ENCODE peak calls at places on chromosomes 12 and 14, in six cellular contexts. G is HCT116, T is A549, S is Panc1, V is HepG2, D is HL-60. A is an unnamed sample.

GRCh38 chr12:13046914-13047472 is 2.8 kb downstream of the FAM234B start:
- DNase-seq in G (no peak), T (no peak), S (no peak), V (no peak), D (no peak), A (no peak)

GRCh38 chr14:99540196-99541032 is 59.2 kb downstream of the CCNK start:
- DNase-seq in G (no peak), T (no peak), S (no peak), V (no peak), D (no peak), A (no peak)

GRCh38 chr12:18383203-18383602 is 121.9 kb downstream of the PIK3C2G start:
- DNase-seq in G (no peak), T (peak; percentile 32), S (peak; percentile 50), V (peak; percentile 67), D (no peak), A (peak; percentile 52)

GRCh38 chr12:69007166-69007857 is 74.3 kb upstream of the CPM start:
- DNase-seq in G (no peak), T (no peak), S (no peak), V (no peak), D (peak; percentile 35), A (peak; percentile 35)

GRCh38 chr12:41419151-41419893 is 231.2 kb downstream of the PDZRN4 start:
- DNase-seq in G (no peak), T (no peak), S (no peak), V (no peak), D (no peak), A (no peak)

GRCh38 chr12:58341791-58342190 is 400.4 kb downstream of the ATP23 start:
- DNase-seq in G (no peak), T (no peak), S (no peak), V (no peak), D (no peak), A (no peak)

GRCh38 chr14:96739511-96739910 is 57.7 kb upstream of the VRK1 start:
- DNase-seq in G (no peak), T (no peak), S (no peak), V (no peak), D (no peak), A (peak; percentile 18)

GRCh38 chr14:89589400-89590128 is 172.5 kb upstream of the FOXN3 start:
- DNase-seq in G (no peak), T (no peak), S (no peak), V (no peak), D (peak; percentile 49), A (no peak)

GRCh38 chr14:102140027-102140749 is 491 bp downstream of the WDR20 start:
- DNase-seq in G (no peak), T (peak; percentile 44), S (no peak), V (peak; percentile 6), D (peak; percentile 55), A (peak; percentile 43)

GRCh38 chr14:101112351-101113107 is 209.0 kb upstream of the RTL1 start:
- DNase-seq in G (no peak), T (no peak), S (no peak), V (no peak), D (no peak), A (no peak)

GRCh38 chr14:94113073-94113472 is 2.5 kb downstream of the IFI27 start:
- DNase-seq in G (no peak), T (no peak), S (no peak), V (no peak), D (no peak), A (no peak)

GRCh38 chr12:76246611-76247010 is 101.6 kb downstream of the BBS10 start:
- DNase-seq in G (no peak), T (no peak), S (no peak), V (no peak), D (no peak), A (no peak)

GRCh38 chr12:94805749-94806148 is 155.4 kb upstream of the TMCC3 start:
- DNase-seq in G (no peak), T (no peak), S (no peak), V (no peak), D (no peak), A (no peak)

GRCh38 chr14:100158566-100159106 is 809 bp downstream of the DEGS2 start:
- DNase-seq in G (no peak), T (no peak), S (no peak), V (no peak), D (no peak), A (no peak)

GRCh38 chr12:25997401-25997973 is 39.0 kb downstream of the RASSF8 start:
- DNase-seq in G (peak; percentile 23), T (peak; percentile 25), S (peak; percentile 82), V (no peak), D (no peak), A (peak; percentile 91)

GRCh38 chr14:54929556-54929955 is 26.9 kb upstream of the GCH1 start:
- DNase-seq in G (no peak), T (no peak), S (no peak), V (no peak), D (no peak), A (no peak)

GRCh38 chr14:69519253-69519661 is 34.7 kb downstream of the PLEKHD1 start:
- DNase-seq in G (no peak), T (no peak), S (no peak), V (no peak), D (no peak), A (no peak)

GRCh38 chr12:92845320-92845719 is 83.8 kb downstream of the EEA1 start:
- DNase-seq in G (no peak), T (no peak), S (no peak), V (peak; percentile 9), D (no peak), A (no peak)

GRCh38 chr12:989751-990278 is 1.2 kb upstream of the ERC1 start:
- DNase-seq in G (no peak), T (peak; percentile 75), S (no peak), V (peak; percentile 66), D (peak; percentile 50), A (no peak)

GRCh38 chr12:131046813-131047788 is 93.4 kb downstream of the ADGRD1 start:
- DNase-seq in G (no peak), T (no peak), S (no peak), V (no peak), D (peak; percentile 19), A (no peak)

GRCh38 chr12:123057505-123058265 is 77.2 kb downstream of the ARL6IP4 start:
- DNase-seq in G (no peak), T (no peak), S (no peak), V (no peak), D (no peak), A (no peak)

GRCh38 chr14:54651649-54652048 is 84.7 kb downstream of the SAMD4A start:
- DNase-seq in G (no peak), T (no peak), S (no peak), V (no peak), D (no peak), A (no peak)

GRCh38 chr12:24561882-24562760 is 386.8 kb downstream of the BCAT1 start:
- DNase-seq in G (no peak), T (peak; percentile 17), S (no peak), V (no peak), D (no peak), A (peak; percentile 88)

DNA sequence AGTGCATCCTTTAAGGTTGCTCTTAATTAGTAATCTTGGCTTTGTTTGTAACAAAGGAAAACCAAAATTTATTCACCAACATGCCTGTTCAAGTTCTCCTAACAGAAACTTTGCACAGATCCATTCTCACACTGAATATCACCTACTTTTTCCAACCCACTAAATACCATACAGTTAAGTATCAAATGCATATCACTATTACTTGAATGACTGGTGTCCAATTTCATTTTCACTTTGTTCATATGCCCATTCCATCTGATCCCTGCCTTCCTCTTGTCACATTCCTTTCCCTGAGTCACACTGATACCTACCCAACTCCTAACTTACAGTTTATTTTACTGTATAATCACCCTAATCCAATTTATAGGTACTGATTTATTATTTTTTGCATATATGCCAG is 286.4 kb downstream of the NELL2 start:
- DNase-seq in G (no peak), T (no peak), S (no peak), V (no peak), D (no peak), A (no peak)
- H3K4me3 ChIP-seq in G (no peak overlapping the region), T (no peak overlapping the region), S (no peak overlapping the region), V (no peak overlapping the region), D (no peak overlapping the region), A (no peak overlapping the region)

DNA sequence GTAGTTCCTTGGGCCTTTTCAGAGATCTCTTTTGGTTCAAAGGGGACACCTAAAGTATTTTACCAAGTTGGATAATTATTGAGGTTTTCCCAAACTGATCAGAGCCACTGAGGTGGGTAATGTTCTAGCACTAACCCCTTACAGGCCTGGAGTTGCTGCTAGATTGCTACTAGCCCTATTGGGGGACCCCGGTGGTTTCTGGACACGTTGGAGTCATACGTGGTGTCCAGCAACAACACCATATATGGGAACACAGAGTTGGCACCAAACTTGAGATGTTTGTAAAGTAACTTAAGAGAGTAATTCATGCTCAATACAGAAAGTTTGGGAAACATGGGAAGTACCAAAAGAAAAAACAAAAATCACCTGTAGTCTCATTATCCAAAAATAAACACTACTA is 594 bp downstream of the BBOF1 start:
- DNase-seq in G (no peak), T (peak; percentile 16), S (no peak), V (peak; percentile 23), D (no peak), A (no peak)
- TF ChIP-seq REST in G (no peak), T (no peak), S (no peak), V (no peak), D (no peak), A (no peak)

GRCh38 chr12:53618340-53618739 is 7.8 kb downstream of the ATF7 start:
- DNase-seq in G (no peak), T (no peak), S (no peak), V (no peak), D (no peak), A (no peak)

GRCh38 chr12:53612978-53613377 is 13.2 kb downstream of the ATF7 start:
- DNase-seq in G (no peak), T (no peak), S (no peak), V (no peak), D (no peak), A (no peak)

GRCh38 chr12:53613821-53614220 is 12.4 kb downstream of the ATF7 start:
- DNase-seq in G (no peak), T (no peak), S (no peak), V (no peak), D (no peak), A (no peak)

GRCh38 chr12:53616950-53617349 is 9.2 kb downstream of the ATF7 start:
- DNase-seq in G (no peak), T (no peak), S (no peak), V (no peak), D (peak; percentile 38), A (no peak)

DNA sequence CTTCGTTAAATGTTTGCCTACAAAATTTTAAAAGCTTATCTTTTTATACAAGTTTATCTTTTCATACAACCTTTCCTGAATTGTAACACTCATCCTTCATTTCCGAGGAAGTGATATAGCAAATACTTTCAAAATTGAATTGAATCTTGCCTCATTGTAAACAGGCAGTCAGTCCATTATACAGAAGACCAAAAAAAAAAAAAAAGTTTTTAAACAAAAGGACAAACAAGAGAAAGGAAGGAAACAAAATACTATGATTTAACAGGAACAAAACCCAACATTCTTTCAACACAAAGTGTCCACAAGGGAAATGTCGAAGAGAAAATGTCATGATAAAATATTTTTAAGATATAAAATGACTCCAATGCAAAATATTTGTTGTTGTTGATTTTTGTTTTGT is 8.5 kb downstream of the ATF7 start:
- DNase-seq in G (no peak), T (no peak), S (no peak), V (no peak), D (no peak), A (no peak)
- H3K4me3 ChIP-seq in G (no peak overlapping the region), T (no peak overlapping the region), S (no peak overlapping the region), V (no peak overlapping the region), D (peak overlapping the region; percentile 35), A (no peak overlapping the region)

GRCh38 chr14:73973497-73973896 is 23.4 kb downstream of the COQ6 start:
- DNase-seq in G (no peak), T (no peak), S (no peak), V (no peak), D (no peak), A (no peak)
- TF ChIP-seq REST in G (no peak), T (no peak), S (no peak), V (no peak), D (no peak), A (no peak)